ENCODE peak calls at places on chromosomes 16 and 17, in five cellular contexts. T is WERI-Rb-1, A is colonic mucosa, D is lung, C is AG09309. N is an unnamed sample.

GRCh38 chr16:21116148-21116693 is 34.4 kb downstream of the DNAH3 start:
- DNase-seq in D (no peak), A (no peak), T (no peak), C (no peak), N (peak)

GRCh38 chr16:13959626-13960025 is 39.7 kb downstream of the ERCC4 start:
- DNase-seq in T (no peak), D (no peak), C (no peak), A (no peak), N (no peak)

GRCh38 chr17:21039839-21040575 is 2.8 kb downstream of the USP22 start:
- DNase-seq in A (peak), T (peak), C (no peak), D (no peak), N (peak)

GRCh38 chr17:14355556-14355955 is 54.7 kb downstream of the HS3ST3B1 start:
- DNase-seq in A (no peak), D (no peak), T (no peak), C (no peak), N (no peak)

GRCh38 chr16:20987049-20987448 is 86.5 kb downstream of the LYRM1 start:
- DNase-seq in D (no peak), A (no peak), C (no peak), T (no peak), N (no peak)

GRCh38 chr17:38421224-38421841 is 6.9 kb upstream of the ARHGAP23 start:
- DNase-seq in A (no peak), D (no peak), T (peak), C (no peak), N (peak)

GRCh38 chr16:53898993-53899392 is 195.0 kb downstream of the FTO start:
- DNase-seq in T (no peak), D (no peak), A (no peak), C (no peak), N (no peak)

GRCh38 chr17:17001874-17002520 is 30.1 kb upstream of the TNFRSF13B start:
- DNase-seq in T (peak), C (no peak), A (peak), D (peak), N (peak)

GRCh38 chr17:15920758-15921239 is 24.1 kb upstream of the ADORA2B start:
- DNase-seq in C (peak), D (no peak), A (no peak), T (no peak), N (peak)

GRCh38 chr16:35194681-35195080 is 1735.3 kb downstream of the TP53TG3F start:
- DNase-seq in T (no peak), D (no peak), C (no peak), A (no peak), N (no peak)

GRCh38 chr17:80191192-80191591 is 21.4 kb downstream of the CARD14 start:
- DNase-seq in T (peak), C (no peak), A (no peak), D (no peak), N (no peak)

GRCh38 chr17:65629234-65629690 is 67.8 kb upstream of the AXIN2 start:
- DNase-seq in D (no peak), C (no peak), T (no peak), A (no peak), N (no peak)

GRCh38 chr16:80436510-80436909 is 104.3 kb upstream of the DYNLRB2 start:
- DNase-seq in C (no peak), A (no peak), D (no peak), T (no peak), N (no peak)

GRCh38 chr16:28098171-28098958 is 34.9 kb upstream of the GSG1L start:
- DNase-seq in T (no peak), D (no peak), C (no peak), A (no peak), N (no peak)

GRCh38 chr16:75043175-75043937 is 44.5 kb downstream of the ZNRF1 start:
- DNase-seq in T (peak), D (no peak), A (no peak), C (no peak), N (no peak)

GRCh38 chr16:55567382-55567781 is 898 bp downstream of the CAPNS2 start:
- DNase-seq in A (no peak), T (no peak), C (peak), D (peak), N (peak)

GRCh38 chr16:30777591-30778297 is 9.3 kb downstream of the ZNF629 start:
- DNase-seq in C (no peak), D (no peak), A (no peak), T (peak), N (no peak)
- TF ChIP-seq CTCF in C (peak), D (no peak), A (no peak), T (peak), N (no peak)

DNA sequence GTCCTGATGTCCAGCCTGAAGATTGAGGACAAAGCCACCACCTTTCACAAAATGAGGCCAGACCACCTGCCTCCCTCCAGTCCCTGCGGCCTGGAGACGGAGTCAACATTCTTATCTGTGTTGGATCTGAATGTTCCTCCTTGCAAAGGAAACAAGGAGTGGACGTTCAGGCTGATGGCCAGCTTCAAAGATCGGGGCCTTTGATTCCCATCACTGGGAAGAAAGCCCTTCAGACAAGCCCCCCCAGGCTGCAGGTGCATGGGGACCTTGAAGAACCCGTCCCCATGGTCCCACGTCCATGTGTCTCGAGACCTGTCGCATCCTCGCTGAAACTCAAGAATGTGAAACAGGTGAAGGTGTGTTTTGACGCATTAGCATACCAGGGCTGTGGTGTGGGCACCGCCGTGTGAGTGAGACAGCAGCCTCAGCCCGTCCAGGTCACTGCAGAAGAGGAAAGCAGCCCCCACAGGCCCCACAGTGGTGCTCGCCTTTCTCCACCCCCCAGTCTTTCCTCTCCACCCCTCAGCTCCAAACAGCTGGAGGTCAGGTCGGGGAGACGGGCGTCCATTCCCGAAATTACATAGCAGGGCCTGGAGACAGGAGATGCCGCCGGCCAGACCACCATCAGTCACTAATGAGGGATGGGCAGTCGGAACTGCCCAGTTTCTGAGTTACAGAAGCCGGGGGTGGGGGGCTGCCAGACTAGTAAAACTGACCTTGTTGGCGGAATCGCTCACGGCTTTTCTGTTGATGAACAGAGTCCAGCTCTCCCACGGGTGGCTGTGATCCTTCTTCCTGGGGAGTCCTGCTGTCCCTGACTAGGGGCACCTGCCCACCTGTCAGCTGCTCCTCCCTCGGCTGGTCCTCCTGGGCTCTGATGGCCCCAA is 877 bp upstream of the CSNK1D start:
- DNase-seq in C (no peak), T (no peak), D (no peak), A (no peak), N (no peak)
- H3K4me3 ChIP-seq in C (peak), T (peak), D (peak), A (peak), N (peak)

GRCh38 chr16:78091419-78091818 is 8.0 kb upstream of the WWOX start:
- DNase-seq in C (no peak), D (no peak), T (no peak), A (no peak), N (no peak)

GRCh38 chr16:78096386-78096785 is 3.1 kb upstream of the WWOX start:
- DNase-seq in T (no peak), D (no peak), A (no peak), C (no peak), N (peak)

GRCh38 chr16:78092755-78093154 is 6.7 kb upstream of the WWOX start:
- DNase-seq in T (no peak), D (no peak), A (no peak), C (no peak), N (no peak)

GRCh38 chr16:78094998-78095397 is 4.5 kb upstream of the WWOX start:
- DNase-seq in D (no peak), C (no peak), T (no peak), A (no peak), N (no peak)

GRCh38 chr16:78094166-78094565 is 5.3 kb upstream of the WWOX start:
- DNase-seq in A (no peak), T (peak), C (no peak), D (no peak), N (peak)
- TF ChIP-seq CTCF in A (no peak), T (peak), C (no peak), D (no peak), N (peak)

DNA sequence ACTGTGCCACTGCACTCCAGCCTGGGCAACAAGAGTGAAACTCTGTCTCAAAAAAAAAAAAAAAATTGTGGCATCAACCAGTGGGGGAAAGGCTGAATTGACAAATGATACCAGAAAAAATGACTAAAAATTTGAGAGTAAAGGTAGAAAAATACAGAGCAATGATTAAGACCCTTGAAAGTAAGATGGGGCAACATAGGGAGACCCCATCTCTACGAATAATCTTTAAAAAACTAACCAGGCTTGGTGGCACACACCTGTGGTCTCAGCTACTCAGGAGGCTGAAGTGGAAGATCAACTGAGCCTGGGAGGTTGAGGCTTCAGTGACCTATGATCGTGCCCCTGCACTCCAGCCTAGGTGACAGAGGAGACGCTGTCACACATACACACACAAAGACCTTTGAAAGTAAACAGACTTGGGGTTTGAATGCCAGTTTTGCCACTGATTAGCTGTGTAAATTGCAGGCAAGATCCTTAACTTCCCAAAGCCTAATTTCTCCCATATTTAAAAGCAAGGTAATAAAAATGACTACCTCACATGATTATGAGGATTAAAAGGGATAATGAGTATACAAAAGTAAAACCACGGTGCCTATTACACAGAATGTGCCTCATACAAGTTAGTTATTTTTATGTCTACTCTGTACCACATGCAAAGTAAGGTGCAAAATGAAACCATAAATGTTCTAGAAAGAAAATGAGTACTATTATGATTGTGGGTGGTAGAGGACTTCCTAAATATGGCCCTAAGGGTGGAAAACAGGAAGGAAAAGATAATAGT is 21.7 kb upstream of the PAFAH1B1 start:
- DNase-seq in A (no peak), T (no peak), C (no peak), D (no peak), N (no peak)
- H3K4me3 ChIP-seq in A (no peak), T (no peak), C (no peak), D (no peak), N (no peak)

GRCh38 chr17:79090503-79091372 is 16.1 kb downstream of the ENGASE start:
- DNase-seq in C (no peak), T (no peak), A (no peak), D (no peak), N (peak)
- TF ChIP-seq CTCF in C (peak), T (no peak), A (no peak), D (no peak), N (no peak)

GRCh38 chr16:4067262-4068001 is 48.8 kb downstream of the ADCY9 start:
- DNase-seq in D (no peak), T (no peak), A (no peak), C (peak), N (peak)

GRCh38 chr16:4059969-4060368 is 56.3 kb downstream of the ADCY9 start:
- DNase-seq in D (no peak), C (no peak), A (peak), T (no peak), N (no peak)

GRCh38 chr16:4060823-4061222 is 55.4 kb downstream of the ADCY9 start:
- DNase-seq in A (no peak), T (no peak), C (no peak), D (no peak), N (no peak)

GRCh38 chr16:4062212-4062802 is 53.9 kb downstream of the ADCY9 start:
- DNase-seq in D (no peak), A (no peak), T (no peak), C (no peak), N (no peak)

GRCh38 chr16:4064950-4065352 is 51.3 kb downstream of the ADCY9 start:
- DNase-seq in T (no peak), D (no peak), C (no peak), A (no peak), N (no peak)
- H3K4me3 ChIP-seq in T (no peak), D (peak), C (no peak), A (no peak), N (no peak)

DNA sequence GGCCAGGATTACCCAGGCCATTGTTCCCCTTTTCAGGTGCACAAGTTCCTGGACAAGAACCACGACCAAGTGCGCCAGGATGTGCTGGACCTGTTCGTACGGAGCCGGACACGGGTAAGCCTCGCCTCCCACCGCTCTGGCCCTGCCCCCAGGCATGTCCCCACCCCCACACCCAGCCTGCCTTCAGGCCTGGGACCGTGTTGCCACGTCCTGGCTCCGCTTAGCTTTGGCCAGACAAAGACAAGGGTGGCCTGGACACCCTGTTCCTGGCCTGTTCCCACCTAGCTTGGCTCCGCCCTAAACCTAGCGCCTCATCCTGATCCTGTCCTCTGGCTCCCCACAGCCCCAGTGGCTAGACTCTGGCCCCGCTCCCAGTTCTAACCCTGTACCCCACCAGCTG is 30.9 kb downstream of the MYO15A start:
- DNase-seq in C (no peak), A (no peak), D (no peak), T (no peak), N (no peak)
- TF ChIP-seq CTCF in C (no peak), A (no peak), D (no peak), T (no peak), N (no peak)

GRCh38 chr16:68771922-68772681 is 35.0 kb downstream of the CDH1 start:
- DNase-seq in C (no peak), D (no peak), A (no peak), T (no peak), N (no peak)

GRCh38 chr16:68770671-68771070 is 33.6 kb downstream of the CDH1 start:
- DNase-seq in A (no peak), D (no peak), T (no peak), C (no peak), N (no peak)

GRCh38 chr16:68776821-68777485 is 39.9 kb downstream of the CDH1 start:
- DNase-seq in C (no peak), D (no peak), A (no peak), T (no peak), N (no peak)

GRCh38 chr16:68778551-68779231 is 41.6 kb downstream of the CDH1 start:
- DNase-seq in T (no peak), D (peak), C (no peak), A (peak), N (no peak)

GRCh38 chr16:68774982-68775381 is 37.9 kb downstream of the CDH1 start:
- DNase-seq in A (no peak), C (no peak), D (no peak), T (no peak), N (no peak)
- H3K4me3 ChIP-seq in A (no peak), C (no peak), D (no peak), T (no peak), N (no peak)

GRCh38 chr16:77721752-77722314 is 481 bp upstream of the NUDT7 start:
- DNase-seq in C (no peak), A (no peak), T (no peak), D (no peak), N (no peak)

GRCh38 chr16:77724174-77724573 is 1.9 kb downstream of the NUDT7 start:
- DNase-seq in A (no peak), C (no peak), D (no peak), T (no peak), N (no peak)

GRCh38 chr16:77723108-77723514 is 797 bp downstream of the NUDT7 start:
- DNase-seq in A (peak), T (no peak), D (no peak), C (peak), N (peak)

DNA sequence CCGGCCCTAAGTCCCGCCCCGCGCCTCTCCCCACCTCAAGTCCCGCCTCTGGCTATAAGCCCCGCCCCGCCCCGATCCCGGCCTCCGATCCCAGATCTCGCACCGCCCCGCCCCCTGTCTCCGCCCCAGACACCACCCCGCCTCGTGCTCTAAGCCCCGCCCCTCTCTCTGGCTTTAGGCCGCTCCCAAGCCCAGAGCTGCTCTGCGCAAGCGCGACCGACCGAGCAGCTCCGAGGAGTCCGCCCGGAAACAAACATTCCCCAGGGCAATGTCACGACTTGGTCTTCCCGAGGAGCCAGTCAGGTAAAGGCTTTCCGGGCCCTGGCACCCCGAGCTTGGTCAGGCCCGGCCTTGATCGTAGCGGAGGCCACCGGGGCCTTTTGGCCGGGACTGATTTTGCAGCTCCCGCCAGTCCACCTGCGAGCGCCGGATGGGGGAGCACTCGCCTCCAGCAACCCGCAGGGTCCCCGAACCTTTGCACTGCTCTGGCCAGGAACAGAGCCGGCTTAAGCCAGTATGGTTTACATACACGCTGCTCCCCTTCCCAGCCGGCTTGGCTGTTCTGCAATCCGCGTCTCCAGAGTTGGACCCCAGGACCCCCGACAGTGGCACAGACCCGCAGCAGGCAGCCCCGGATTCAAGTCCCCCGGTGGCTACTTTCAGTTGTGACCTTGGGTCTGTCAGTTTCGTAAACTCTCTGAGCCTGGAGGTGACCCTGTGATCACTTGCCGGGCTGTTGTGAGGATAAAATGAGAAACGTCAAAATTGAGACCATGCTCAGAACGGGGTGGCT is at the start of gene NUDT7:
- DNase-seq in D (peak), C (peak), T (peak), A (peak), N (peak)
- TF ChIP-seq CTCF in D (no peak), C (peak), T (peak), A (no peak), N (no peak)

GRCh38 chr17:67656494-67657203 is 61.1 kb upstream of the NOL11 start:
- DNase-seq in C (no peak), D (no peak), T (peak), A (no peak), N (no peak)
- H3K4me3 ChIP-seq in C (no peak), D (no peak), T (peak), A (no peak), N (no peak)

N was measured in fibroblast of mammary gland.